ENCODE peak calls at places on chromosomes 13 and 19, in ten cellular contexts. One of them, this sample, is unnamed. For H3K36me3, the result is how much of the 10 kb centered on the place peaks cover.

GRCh38 chr19:14554382-14554812 is 17.5 kb downstream of the NDUFB7 start:
- DNase-seq in left ventricle myocardium inferior: no peak
- DNase-seq in GM12878: no peak
- DNase-seq in SK-N-SH: no peak
- DNase-seq in heart right ventricle: no peak
- DNase-seq in body of pancreas: no peak
- DNase-seq in IMR-90: no peak
- DNase-seq in fibroblast of lung: no peak
- DNase-seq in kidney epithelial cell: no peak
- DNase-seq in colonic mucosa: peak
- DNase-seq in this sample: no peak

GRCh38 chr13:74695021-74695800 is 561.0 kb upstream of the KLF12 start:
- DNase-seq in left ventricle myocardium inferior: no peak
- DNase-seq in GM12878: no peak
- DNase-seq in SK-N-SH: no peak
- DNase-seq in heart right ventricle: no peak
- DNase-seq in body of pancreas: no peak
- DNase-seq in IMR-90: no peak
- DNase-seq in fibroblast of lung: peak
- DNase-seq in kidney epithelial cell: no peak
- DNase-seq in colonic mucosa: no peak
- DNase-seq in this sample: no peak

GRCh38 chr19:18450934-18451836 is 13.3 kb upstream of the ISYNA1 start:
- DNase-seq in left ventricle myocardium inferior: peak
- DNase-seq in GM12878: no peak
- DNase-seq in SK-N-SH: peak
- DNase-seq in heart right ventricle: peak
- DNase-seq in body of pancreas: peak
- DNase-seq in IMR-90: peak
- DNase-seq in fibroblast of lung: peak
- DNase-seq in kidney epithelial cell: no peak
- DNase-seq in colonic mucosa: peak
- DNase-seq in this sample: no peak

GRCh38 chr13:80010286-80010831 is 330.6 kb downstream of the SPRY2 start:
- DNase-seq in left ventricle myocardium inferior: no peak
- DNase-seq in GM12878: no peak
- DNase-seq in SK-N-SH: no peak
- DNase-seq in heart right ventricle: no peak
- DNase-seq in body of pancreas: no peak
- DNase-seq in IMR-90: no peak
- DNase-seq in fibroblast of lung: no peak
- DNase-seq in kidney epithelial cell: no peak
- DNase-seq in colonic mucosa: no peak
- DNase-seq in this sample: no peak

GRCh38 chr19:19224852-19225494 is 13.2 kb downstream of the NCAN start:
- DNase-seq in left ventricle myocardium inferior: peak
- DNase-seq in GM12878: no peak
- DNase-seq in SK-N-SH: no peak
- DNase-seq in heart right ventricle: peak
- DNase-seq in body of pancreas: peak
- DNase-seq in IMR-90: peak
- DNase-seq in fibroblast of lung: peak
- DNase-seq in kidney epithelial cell: no peak
- DNase-seq in colonic mucosa: peak
- DNase-seq in this sample: no peak

GRCh38 chr19:1634242-1634937 is 18.0 kb downstream of the TCF3 start:
- DNase-seq in left ventricle myocardium inferior: no peak
- DNase-seq in GM12878: no peak
- DNase-seq in SK-N-SH: no peak
- DNase-seq in heart right ventricle: no peak
- DNase-seq in body of pancreas: no peak
- DNase-seq in IMR-90: no peak
- DNase-seq in fibroblast of lung: no peak
- DNase-seq in kidney epithelial cell: no peak
- DNase-seq in colonic mucosa: no peak
- DNase-seq in this sample: no peak

GRCh38 chr19:18817574-18817973 is 14.2 kb upstream of the UPF1 start:
- DNase-seq in left ventricle myocardium inferior: no peak
- DNase-seq in GM12878: no peak
- DNase-seq in SK-N-SH: no peak
- DNase-seq in heart right ventricle: no peak
- DNase-seq in body of pancreas: no peak
- DNase-seq in IMR-90: no peak
- DNase-seq in fibroblast of lung: no peak
- DNase-seq in kidney epithelial cell: no peak
- DNase-seq in colonic mucosa: no peak
- DNase-seq in this sample: no peak

GRCh38 chr19:54464624-54465266 is 1.2 kb upstream of the LENG9 start:
- DNase-seq in left ventricle myocardium inferior: peak
- DNase-seq in GM12878: no peak
- DNase-seq in SK-N-SH: peak
- DNase-seq in heart right ventricle: peak
- DNase-seq in body of pancreas: peak
- DNase-seq in IMR-90: peak
- DNase-seq in fibroblast of lung: peak
- DNase-seq in kidney epithelial cell: peak
- DNase-seq in colonic mucosa: peak
- DNase-seq in this sample: peak

GRCh38 chr19:2529473-2529918 is 53.6 kb downstream of the GADD45B start:
- DNase-seq in left ventricle myocardium inferior: no peak
- DNase-seq in GM12878: no peak
- DNase-seq in SK-N-SH: no peak
- DNase-seq in heart right ventricle: no peak
- DNase-seq in body of pancreas: no peak
- DNase-seq in IMR-90: peak
- DNase-seq in fibroblast of lung: peak
- DNase-seq in kidney epithelial cell: peak
- DNase-seq in colonic mucosa: no peak
- DNase-seq in this sample: no peak

GRCh38 chr19:44653977-44654784 is 10.5 kb downstream of the PVR start:
- DNase-seq in left ventricle myocardium inferior: peak
- DNase-seq in GM12878: peak
- DNase-seq in SK-N-SH: no peak
- DNase-seq in heart right ventricle: peak
- DNase-seq in body of pancreas: peak
- DNase-seq in IMR-90: peak
- DNase-seq in fibroblast of lung: peak
- DNase-seq in kidney epithelial cell: no peak
- DNase-seq in colonic mucosa: peak
- DNase-seq in this sample: no peak

GRCh38 chr19:50562329-50562728 is 5.9 kb downstream of the LRRC4B start:
- DNase-seq in left ventricle myocardium inferior: no peak
- DNase-seq in GM12878: no peak
- DNase-seq in SK-N-SH: no peak
- DNase-seq in heart right ventricle: no peak
- DNase-seq in body of pancreas: no peak
- DNase-seq in IMR-90: no peak
- DNase-seq in fibroblast of lung: no peak
- DNase-seq in kidney epithelial cell: no peak
- DNase-seq in colonic mucosa: no peak
- DNase-seq in this sample: no peak

GRCh38 chr13:75196112-75196855 is 285.7 kb downstream of the TBC1D4 start:
- DNase-seq in left ventricle myocardium inferior: no peak
- DNase-seq in GM12878: no peak
- DNase-seq in SK-N-SH: no peak
- DNase-seq in heart right ventricle: no peak
- DNase-seq in body of pancreas: no peak
- DNase-seq in IMR-90: peak
- DNase-seq in fibroblast of lung: peak
- DNase-seq in kidney epithelial cell: no peak
- DNase-seq in colonic mucosa: no peak
- DNase-seq in this sample: no peak

GRCh38 chr13:22698477-22698876 is 482.3 kb upstream of the SGCG start:
- DNase-seq in left ventricle myocardium inferior: no peak
- DNase-seq in GM12878: no peak
- DNase-seq in SK-N-SH: no peak
- DNase-seq in heart right ventricle: no peak
- DNase-seq in body of pancreas: no peak
- DNase-seq in IMR-90: no peak
- DNase-seq in fibroblast of lung: no peak
- DNase-seq in kidney epithelial cell: no peak
- DNase-seq in colonic mucosa: no peak
- DNase-seq in this sample: no peak

GRCh38 chr13:98581377-98581776 is 4.5 kb upstream of the STK24 start:
- DNase-seq in left ventricle myocardium inferior: no peak
- DNase-seq in GM12878: no peak
- DNase-seq in SK-N-SH: no peak
- DNase-seq in heart right ventricle: no peak
- DNase-seq in body of pancreas: no peak
- DNase-seq in IMR-90: no peak
- DNase-seq in fibroblast of lung: no peak
- DNase-seq in kidney epithelial cell: no peak
- DNase-seq in colonic mucosa: no peak
- DNase-seq in this sample: no peak

GRCh38 chr19:30799854-30800755 is 427.9 kb downstream of the ZNF536 start:
- DNase-seq in left ventricle myocardium inferior: peak
- DNase-seq in GM12878: no peak
- DNase-seq in SK-N-SH: no peak
- DNase-seq in heart right ventricle: peak
- DNase-seq in body of pancreas: peak
- DNase-seq in IMR-90: no peak
- DNase-seq in fibroblast of lung: no peak
- DNase-seq in kidney epithelial cell: no peak
- DNase-seq in colonic mucosa: peak
- DNase-seq in this sample: no peak
- TF ChIP-seq CTCF in left ventricle myocardium inferior: peak
- TF ChIP-seq CTCF in GM12878: peak
- TF ChIP-seq CTCF in SK-N-SH: peak
- TF ChIP-seq CTCF in heart right ventricle: peak
- TF ChIP-seq CTCF in body of pancreas: peak
- TF ChIP-seq CTCF in IMR-90: peak
- TF ChIP-seq CTCF in fibroblast of lung: peak
- TF ChIP-seq CTCF in kidney epithelial cell: peak
- TF ChIP-seq CTCF in colonic mucosa: peak
- TF ChIP-seq CTCF in this sample: peak

GRCh38 chr19:11017275-11018035 is 56.6 kb downstream of the SMARCA4 start:
- DNase-seq in left ventricle myocardium inferior: no peak
- DNase-seq in GM12878: no peak
- DNase-seq in SK-N-SH: no peak
- DNase-seq in heart right ventricle: no peak
- DNase-seq in body of pancreas: no peak
- DNase-seq in IMR-90: no peak
- DNase-seq in fibroblast of lung: no peak
- DNase-seq in kidney epithelial cell: no peak
- DNase-seq in colonic mucosa: no peak
- DNase-seq in this sample: no peak

GRCh38 chr19:11018743-11019142 is 57.9 kb downstream of the SMARCA4 start:
- DNase-seq in left ventricle myocardium inferior: no peak
- DNase-seq in GM12878: no peak
- DNase-seq in SK-N-SH: no peak
- DNase-seq in heart right ventricle: no peak
- DNase-seq in body of pancreas: no peak
- DNase-seq in IMR-90: no peak
- DNase-seq in fibroblast of lung: no peak
- DNase-seq in kidney epithelial cell: no peak
- DNase-seq in colonic mucosa: peak
- DNase-seq in this sample: no peak

GRCh38 chr19:11019262-11019661 is 58.4 kb downstream of the SMARCA4 start:
- DNase-seq in left ventricle myocardium inferior: no peak
- DNase-seq in GM12878: no peak
- DNase-seq in SK-N-SH: no peak
- DNase-seq in heart right ventricle: no peak
- DNase-seq in body of pancreas: no peak
- DNase-seq in IMR-90: no peak
- DNase-seq in fibroblast of lung: no peak
- DNase-seq in kidney epithelial cell: no peak
- DNase-seq in colonic mucosa: no peak
- DNase-seq in this sample: no peak

GRCh38 chr19:11016591-11016990 is 55.8 kb downstream of the SMARCA4 start:
- DNase-seq in left ventricle myocardium inferior: no peak
- DNase-seq in GM12878: no peak
- DNase-seq in SK-N-SH: no peak
- DNase-seq in heart right ventricle: peak
- DNase-seq in body of pancreas: no peak
- DNase-seq in IMR-90: no peak
- DNase-seq in fibroblast of lung: no peak
- DNase-seq in kidney epithelial cell: no peak
- DNase-seq in colonic mucosa: no peak
- DNase-seq in this sample: no peak

GRCh38 chr19:11018179-11018578 is 57.3 kb downstream of the SMARCA4 start:
- DNase-seq in left ventricle myocardium inferior: no peak
- DNase-seq in GM12878: no peak
- DNase-seq in SK-N-SH: no peak
- DNase-seq in heart right ventricle: no peak
- DNase-seq in body of pancreas: no peak
- DNase-seq in IMR-90: no peak
- DNase-seq in fibroblast of lung: no peak
- DNase-seq in kidney epithelial cell: peak
- DNase-seq in colonic mucosa: peak
- DNase-seq in this sample: no peak
- H3K36me3 ChIP-seq in left ventricle myocardium inferior: half or more
- H3K36me3 ChIP-seq in GM12878: under half
- H3K36me3 ChIP-seq in SK-N-SH: half or more
- H3K36me3 ChIP-seq in heart right ventricle: half or more
- H3K36me3 ChIP-seq in body of pancreas: under half
- H3K36me3 ChIP-seq in IMR-90: half or more
- H3K36me3 ChIP-seq in fibroblast of lung: half or more
- H3K36me3 ChIP-seq in kidney epithelial cell: under half
- H3K36me3 ChIP-seq in colonic mucosa: under half
- H3K36me3 ChIP-seq in this sample: half or more

GRCh38 chr13:111668451-111668850 is 348.0 kb downstream of the TEX29 start:
- DNase-seq in left ventricle myocardium inferior: no peak
- DNase-seq in GM12878: no peak
- DNase-seq in SK-N-SH: no peak
- DNase-seq in heart right ventricle: no peak
- DNase-seq in body of pancreas: no peak
- DNase-seq in IMR-90: no peak
- DNase-seq in fibroblast of lung: no peak
- DNase-seq in kidney epithelial cell: no peak
- DNase-seq in colonic mucosa: no peak
- DNase-seq in this sample: no peak
- H3K4me3 ChIP-seq in left ventricle myocardium inferior: no peak
- H3K4me3 ChIP-seq in GM12878: no peak
- H3K4me3 ChIP-seq in SK-N-SH: no peak
- H3K4me3 ChIP-seq in heart right ventricle: no peak
- H3K4me3 ChIP-seq in body of pancreas: no peak
- H3K4me3 ChIP-seq in IMR-90: no peak
- H3K4me3 ChIP-seq in fibroblast of lung: no peak
- H3K4me3 ChIP-seq in kidney epithelial cell: no peak
- H3K4me3 ChIP-seq in colonic mucosa: no peak
- H3K4me3 ChIP-seq in this sample: no peak

DNA sequence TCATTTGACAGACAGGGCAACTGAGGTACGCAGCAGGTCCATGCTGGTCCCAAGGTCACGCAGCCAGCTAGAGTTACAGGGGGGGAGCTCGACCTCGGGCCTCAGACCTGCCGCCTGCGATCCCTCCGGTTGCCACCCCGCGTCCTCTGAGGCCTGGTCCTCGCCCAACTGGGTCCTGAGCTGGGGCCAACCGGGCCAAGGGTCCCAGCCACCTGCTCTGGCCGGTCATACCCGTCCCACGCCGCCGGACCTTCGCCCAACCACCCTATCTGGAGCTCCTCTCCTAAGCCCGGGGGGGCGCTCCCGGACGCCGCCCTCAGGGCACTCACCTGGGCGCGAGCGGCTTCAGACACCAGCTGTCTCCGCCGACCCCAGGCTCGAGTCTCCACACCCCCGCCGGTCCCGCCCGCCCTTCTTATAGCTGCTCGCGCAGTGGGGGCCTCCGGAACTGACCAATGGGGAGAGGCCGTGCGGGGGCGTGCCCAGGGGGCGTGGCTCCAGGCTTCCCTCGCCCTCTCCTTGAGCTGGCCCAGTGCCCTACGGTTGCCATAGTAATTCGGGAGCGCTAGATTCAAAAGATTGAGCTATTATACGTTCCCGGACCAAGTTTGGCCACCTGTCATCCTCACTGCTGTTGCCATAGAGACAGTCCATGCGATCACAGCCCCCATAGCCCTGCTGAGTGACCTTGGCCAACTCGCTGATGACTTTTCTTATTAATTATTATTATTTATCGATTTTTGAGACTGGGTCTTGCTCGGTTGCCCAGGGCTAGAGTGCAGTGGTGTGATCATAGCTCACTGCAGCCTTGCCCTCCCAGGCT is at the start of gene PLIN5:
- DNase-seq in left ventricle myocardium inferior: peak
- DNase-seq in GM12878: peak
- DNase-seq in SK-N-SH: peak
- DNase-seq in heart right ventricle: peak
- DNase-seq in body of pancreas: peak
- DNase-seq in IMR-90: peak
- DNase-seq in fibroblast of lung: peak
- DNase-seq in kidney epithelial cell: no peak
- DNase-seq in colonic mucosa: peak
- DNase-seq in this sample: no peak
- TF ChIP-seq CTCF in left ventricle myocardium inferior: no peak
- TF ChIP-seq CTCF in GM12878: no peak
- TF ChIP-seq CTCF in SK-N-SH: peak
- TF ChIP-seq CTCF in heart right ventricle: no peak
- TF ChIP-seq CTCF in body of pancreas: no peak
- TF ChIP-seq CTCF in IMR-90: no peak
- TF ChIP-seq CTCF in fibroblast of lung: no peak
- TF ChIP-seq CTCF in kidney epithelial cell: no peak
- TF ChIP-seq CTCF in colonic mucosa: no peak
- TF ChIP-seq CTCF in this sample: no peak

This sample was measured in thoracic aorta.